ENCODE peak calls at places on chromosomes 7 and 10, in eight cellular contexts. One of them, this sample, is unnamed.

GRCh38 chr10:70804424-70804814 is 11.3 kb upstream of the SGPL1 start:
- DNase-seq in cardiac fibroblast: peak
- DNase-seq in bronchial epithelial cell: peak
- DNase-seq in HFF-Myc: no peak
- DNase-seq in tibial artery: no peak
- DNase-seq in HFFc6: peak
- DNase-seq in Calu3: no peak
- DNase-seq in stomach: no peak
- DNase-seq in this sample: no peak

GRCh38 chr10:117284726-117285494 is 44.0 kb downstream of the SLC18A2 start:
- DNase-seq in stomach: no peak
- DNase-seq in bronchial epithelial cell: no peak
- DNase-seq in Calu3: no peak
- DNase-seq in tibial artery: no peak
- DNase-seq in HFFc6: no peak
- DNase-seq in HFF-Myc: no peak
- DNase-seq in cardiac fibroblast: no peak
- DNase-seq in this sample: no peak

GRCh38 chr7:141231018-141231792 is 157.3 kb downstream of the TMEM178B start:
- DNase-seq in Calu3: peak
- DNase-seq in tibial artery: no peak
- DNase-seq in HFFc6: peak
- DNase-seq in HFF-Myc: no peak
- DNase-seq in cardiac fibroblast: peak
- DNase-seq in bronchial epithelial cell: no peak
- DNase-seq in stomach: no peak
- DNase-seq in this sample: peak

GRCh38 chr7:116455499-116455898 is 44.0 kb upstream of the CAV2 start:
- DNase-seq in HFF-Myc: no peak
- DNase-seq in cardiac fibroblast: peak
- DNase-seq in bronchial epithelial cell: peak
- DNase-seq in tibial artery: no peak
- DNase-seq in stomach: no peak
- DNase-seq in HFFc6: no peak
- DNase-seq in Calu3: no peak
- DNase-seq in this sample: no peak

GRCh38 chr7:7119668-7120208 is 62.6 kb upstream of the C1GALT1 start:
- DNase-seq in Calu3: no peak
- DNase-seq in HFF-Myc: no peak
- DNase-seq in bronchial epithelial cell: no peak
- DNase-seq in tibial artery: no peak
- DNase-seq in HFFc6: no peak
- DNase-seq in cardiac fibroblast: no peak
- DNase-seq in stomach: peak
- DNase-seq in this sample: no peak

GRCh38 chr7:92306153-92306552 is 60.4 kb downstream of the ANKIB1 start:
- DNase-seq in stomach: no peak
- DNase-seq in HFF-Myc: no peak
- DNase-seq in tibial artery: no peak
- DNase-seq in bronchial epithelial cell: peak
- DNase-seq in HFFc6: peak
- DNase-seq in cardiac fibroblast: no peak
- DNase-seq in Calu3: no peak
- DNase-seq in this sample: no peak

GRCh38 chr10:7872041-7872442 is 53.7 kb downstream of the TAF3 start:
- DNase-seq in tibial artery: no peak
- DNase-seq in HFF-Myc: no peak
- DNase-seq in HFFc6: no peak
- DNase-seq in stomach: no peak
- DNase-seq in cardiac fibroblast: peak
- DNase-seq in Calu3: no peak
- DNase-seq in bronchial epithelial cell: peak
- DNase-seq in this sample: no peak

GRCh38 chr7:1009747-1010146 is 26.8 kb downstream of the CYP2W1 start:
- DNase-seq in tibial artery: no peak
- DNase-seq in bronchial epithelial cell: no peak
- DNase-seq in cardiac fibroblast: no peak
- DNase-seq in Calu3: no peak
- DNase-seq in HFFc6: no peak
- DNase-seq in HFF-Myc: no peak
- DNase-seq in stomach: no peak
- DNase-seq in this sample: no peak

GRCh38 chr10:92657024-92657423 is 32.7 kb upstream of the HHEX start:
- DNase-seq in HFF-Myc: no peak
- DNase-seq in bronchial epithelial cell: no peak
- DNase-seq in cardiac fibroblast: peak
- DNase-seq in HFFc6: no peak
- DNase-seq in tibial artery: no peak
- DNase-seq in Calu3: no peak
- DNase-seq in stomach: no peak
- DNase-seq in this sample: no peak

GRCh38 chr10:100140070-100140469 is 45.8 kb downstream of the ERLIN1 start:
- DNase-seq in tibial artery: no peak
- DNase-seq in stomach: no peak
- DNase-seq in HFF-Myc: no peak
- DNase-seq in HFFc6: no peak
- DNase-seq in Calu3: no peak
- DNase-seq in cardiac fibroblast: no peak
- DNase-seq in bronchial epithelial cell: no peak
- DNase-seq in this sample: no peak

GRCh38 chr10:90414926-90415325 is 442.9 kb downstream of the HTR7 start:
- DNase-seq in bronchial epithelial cell: no peak
- DNase-seq in cardiac fibroblast: no peak
- DNase-seq in Calu3: no peak
- DNase-seq in tibial artery: no peak
- DNase-seq in HFF-Myc: no peak
- DNase-seq in stomach: no peak
- DNase-seq in HFFc6: no peak
- DNase-seq in this sample: no peak

GRCh38 chr10:19466709-19467108 is 349.5 kb upstream of the PLXDC2 start:
- DNase-seq in Calu3: no peak
- DNase-seq in HFFc6: no peak
- DNase-seq in bronchial epithelial cell: no peak
- DNase-seq in tibial artery: no peak
- DNase-seq in cardiac fibroblast: no peak
- DNase-seq in stomach: no peak
- DNase-seq in HFF-Myc: no peak
- DNase-seq in this sample: no peak

GRCh38 chr10:16441106-16441850 is 4.5 kb downstream of the PTER start:
- DNase-seq in HFF-Myc: no peak
- DNase-seq in Calu3: no peak
- DNase-seq in bronchial epithelial cell: peak
- DNase-seq in cardiac fibroblast: peak
- DNase-seq in tibial artery: no peak
- DNase-seq in stomach: no peak
- DNase-seq in HFFc6: peak
- DNase-seq in this sample: no peak

GRCh38 chr7:50982626-50983025 is 199.9 kb upstream of the GRB10 start:
- DNase-seq in bronchial epithelial cell: no peak
- DNase-seq in HFFc6: no peak
- DNase-seq in HFF-Myc: no peak
- DNase-seq in Calu3: peak
- DNase-seq in cardiac fibroblast: peak
- DNase-seq in stomach: no peak
- DNase-seq in tibial artery: no peak
- DNase-seq in this sample: no peak

GRCh38 chr10:68992721-68993440 is 4.3 kb downstream of the KIFBP start:
- DNase-seq in bronchial epithelial cell: peak
- DNase-seq in tibial artery: peak
- DNase-seq in cardiac fibroblast: peak
- DNase-seq in Calu3: no peak
- DNase-seq in HFF-Myc: peak
- DNase-seq in stomach: peak
- DNase-seq in HFFc6: peak
- DNase-seq in this sample: no peak

GRCh38 chr10:97163646-97164535 is 21.9 kb downstream of the SLIT1 start:
- DNase-seq in Calu3: no peak
- DNase-seq in stomach: no peak
- DNase-seq in HFF-Myc: no peak
- DNase-seq in bronchial epithelial cell: no peak
- DNase-seq in tibial artery: no peak
- DNase-seq in cardiac fibroblast: no peak
- DNase-seq in HFFc6: no peak
- DNase-seq in this sample: peak

GRCh38 chr10:130745831-130746230 is 565.7 kb downstream of the TCERG1L start:
- DNase-seq in HFF-Myc: no peak
- DNase-seq in Calu3: no peak
- DNase-seq in HFFc6: no peak
- DNase-seq in stomach: peak
- DNase-seq in tibial artery: no peak
- DNase-seq in cardiac fibroblast: no peak
- DNase-seq in bronchial epithelial cell: no peak
- DNase-seq in this sample: no peak

GRCh38 chr7:23373151-23374004 is 74.2 kb downstream of the MALSU1 start:
- DNase-seq in bronchial epithelial cell: peak
- DNase-seq in HFFc6: no peak
- DNase-seq in cardiac fibroblast: peak
- DNase-seq in Calu3: no peak
- DNase-seq in HFF-Myc: peak
- DNase-seq in stomach: no peak
- DNase-seq in tibial artery: no peak
- DNase-seq in this sample: no peak

GRCh38 chr7:16916111-16916639 is 34.4 kb upstream of the AGR3 start:
- DNase-seq in Calu3: peak
- DNase-seq in cardiac fibroblast: peak
- DNase-seq in bronchial epithelial cell: peak
- DNase-seq in HFFc6: peak
- DNase-seq in tibial artery: no peak
- DNase-seq in stomach: no peak
- DNase-seq in HFF-Myc: peak
- DNase-seq in this sample: no peak

GRCh38 chr7:155536451-155536850 is 9.9 kb downstream of the CNPY1 start:
- DNase-seq in tibial artery: no peak
- DNase-seq in HFF-Myc: no peak
- DNase-seq in bronchial epithelial cell: no peak
- DNase-seq in cardiac fibroblast: no peak
- DNase-seq in HFFc6: no peak
- DNase-seq in stomach: no peak
- DNase-seq in Calu3: no peak
- DNase-seq in this sample: no peak

DNA sequence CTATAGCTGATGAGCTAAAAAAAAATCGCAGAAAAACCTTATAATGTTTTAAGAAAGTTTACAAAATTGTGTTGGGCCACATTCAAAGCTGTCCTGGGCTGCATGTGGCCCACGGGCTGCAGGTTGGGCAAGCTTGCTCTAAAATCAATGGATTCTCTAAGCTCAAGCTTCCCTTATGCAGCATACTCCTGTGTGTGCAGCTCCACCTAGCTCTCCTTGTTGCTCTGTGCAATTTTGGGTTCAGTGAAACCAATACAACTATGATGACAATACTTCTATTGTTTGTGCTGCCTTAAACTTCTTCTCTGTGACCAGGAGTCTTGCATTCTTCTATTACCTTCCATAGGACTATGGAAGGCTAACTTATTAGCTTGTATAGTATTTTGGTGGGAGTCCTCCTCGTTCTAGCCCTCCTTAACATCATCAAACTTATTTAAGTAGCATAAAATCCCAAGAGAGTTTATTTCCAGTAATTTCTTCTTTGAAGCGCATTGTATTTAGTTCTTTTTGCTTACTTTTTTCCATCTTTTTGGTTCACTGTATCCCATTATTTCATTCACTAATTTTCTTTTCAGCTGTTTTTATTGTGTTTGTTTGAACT is 170.9 kb upstream of the SMIM30 start:
- DNase-seq in tibial artery: no peak
- DNase-seq in Calu3: peak
- DNase-seq in stomach: no peak
- DNase-seq in bronchial epithelial cell: peak
- DNase-seq in cardiac fibroblast: peak
- DNase-seq in HFF-Myc: peak
- DNase-seq in HFFc6: peak
- DNase-seq in this sample: no peak
- TF ChIP-seq CTCF in tibial artery: no peak
- TF ChIP-seq CTCF in Calu3: no peak
- TF ChIP-seq CTCF in stomach: no peak
- TF ChIP-seq CTCF in bronchial epithelial cell: peak
- TF ChIP-seq CTCF in cardiac fibroblast: peak
- TF ChIP-seq CTCF in HFF-Myc: peak
- TF ChIP-seq CTCF in HFFc6: peak
- TF ChIP-seq CTCF in this sample: no peak

GRCh38 chr7:127158659-127159058 is 94.1 kb downstream of the GRM8 start:
- DNase-seq in HFFc6: no peak
- DNase-seq in tibial artery: no peak
- DNase-seq in cardiac fibroblast: no peak
- DNase-seq in stomach: no peak
- DNase-seq in bronchial epithelial cell: peak
- DNase-seq in Calu3: no peak
- DNase-seq in HFF-Myc: no peak
- DNase-seq in this sample: no peak
- TF ChIP-seq CTCF in HFFc6: peak
- TF ChIP-seq CTCF in tibial artery: no peak
- TF ChIP-seq CTCF in cardiac fibroblast: no peak
- TF ChIP-seq CTCF in stomach: no peak
- TF ChIP-seq CTCF in bronchial epithelial cell: peak
- TF ChIP-seq CTCF in Calu3: peak
- TF ChIP-seq CTCF in HFF-Myc: no peak
- TF ChIP-seq CTCF in this sample: peak

DNA sequence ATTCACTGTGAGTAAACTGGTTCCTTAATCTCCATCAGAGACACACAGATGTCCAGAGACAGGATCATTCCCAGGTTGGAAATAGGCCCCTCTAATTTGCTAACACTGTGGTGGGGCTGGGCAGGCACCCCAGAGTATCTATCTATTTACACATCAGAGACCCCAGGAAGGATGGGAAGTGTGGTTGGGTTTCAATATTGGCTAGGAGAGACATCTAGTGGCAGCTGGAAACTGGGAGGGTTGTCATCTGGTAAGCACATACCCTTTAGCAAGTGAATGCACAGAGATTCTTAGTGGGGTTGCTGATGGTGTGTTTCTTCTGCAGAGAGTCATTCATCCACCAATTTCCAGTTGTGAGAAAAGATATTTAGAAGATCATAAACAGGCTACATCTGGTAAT is 36.0 kb upstream of the NRG3 start:
- DNase-seq in HFF-Myc: no peak
- DNase-seq in Calu3: peak
- DNase-seq in bronchial epithelial cell: no peak
- DNase-seq in stomach: no peak
- DNase-seq in HFFc6: no peak
- DNase-seq in tibial artery: no peak
- DNase-seq in cardiac fibroblast: no peak
- DNase-seq in this sample: peak
- TF ChIP-seq CTCF in HFF-Myc: no peak
- TF ChIP-seq CTCF in Calu3: peak
- TF ChIP-seq CTCF in bronchial epithelial cell: no peak
- TF ChIP-seq CTCF in stomach: no peak
- TF ChIP-seq CTCF in HFFc6: no peak
- TF ChIP-seq CTCF in tibial artery: no peak
- TF ChIP-seq CTCF in cardiac fibroblast: peak
- TF ChIP-seq CTCF in this sample: no peak

DNA sequence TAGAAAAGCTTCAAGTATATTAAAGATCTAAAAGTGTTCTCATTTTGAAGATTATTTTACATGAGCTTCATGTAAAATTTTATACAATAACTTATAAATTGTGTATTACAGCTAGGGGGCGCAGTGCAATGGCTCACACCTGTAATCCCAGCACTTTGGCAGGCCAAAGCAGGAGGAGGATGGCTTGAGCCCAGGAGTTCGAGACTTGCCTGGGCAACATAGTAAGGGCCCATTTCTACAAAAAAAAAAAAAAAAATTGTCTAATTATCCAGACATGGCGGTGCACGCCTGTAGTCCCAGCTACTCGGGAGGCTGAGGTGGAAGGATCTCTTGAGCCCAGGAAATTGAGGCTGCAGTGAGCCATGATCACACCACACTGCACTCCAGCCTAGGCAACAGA is 16.6 kb downstream of the ACBD5 start:
- DNase-seq in HFFc6: peak
- DNase-seq in cardiac fibroblast: peak
- DNase-seq in Calu3: peak
- DNase-seq in HFF-Myc: no peak
- DNase-seq in bronchial epithelial cell: peak
- DNase-seq in stomach: peak
- DNase-seq in tibial artery: peak
- DNase-seq in this sample: peak
- TF ChIP-seq CTCF in HFFc6: peak
- TF ChIP-seq CTCF in cardiac fibroblast: peak
- TF ChIP-seq CTCF in Calu3: peak
- TF ChIP-seq CTCF in HFF-Myc: peak
- TF ChIP-seq CTCF in bronchial epithelial cell: peak
- TF ChIP-seq CTCF in stomach: no peak
- TF ChIP-seq CTCF in tibial artery: peak
- TF ChIP-seq CTCF in this sample: peak

This sample was measured in glutamatergic neuron.